ENCODE peak calls at places on chromosomes 5 and 9, in nine cellular contexts. E, U, N, F, O, R, W, V and B are unnamed samples.

GRCh38 chr9:4207881-4208615 is 91.8 kb downstream of the GLIS3 start:
- DNase-seq in O (no peak), V (no peak), W (peak), R (peak), E (peak), U (no peak), F (no peak), N (no peak), B (no peak)

GRCh38 chr5:72485366-72486052 is 21.7 kb downstream of the ZNF366 start:
- DNase-seq in U (no peak), E (no peak), F (no peak), N (no peak), V (no peak), O (no peak), W (no peak), R (no peak), B (no peak)

GRCh38 chr9:35650341-35651158 is at the start of gene SIT1:
- DNase-seq in W (no peak), U (no peak), V (peak), N (no peak), F (no peak), O (no peak), E (no peak), R (no peak), B (no peak)

GRCh38 chr5:160272041-160272663 is 40.2 kb downstream of the CCNJL start:
- DNase-seq in E (no peak), U (no peak), V (no peak), W (no peak), R (no peak), N (no peak), O (no peak), F (no peak), B (no peak)

GRCh38 chr5:60687927-60688720 is 11.8 kb downstream of the DEPDC1B start:
- DNase-seq in N (no peak), O (peak), V (no peak), U (no peak), E (peak), W (peak), R (no peak), F (no peak), B (peak)

GRCh38 chr9:113373676-113374392 is 3.0 kb downstream of the HDHD3 start:
- DNase-seq in F (no peak), R (no peak), O (no peak), V (no peak), E (no peak), U (no peak), N (no peak), W (no peak), B (no peak)

GRCh38 chr5:136114406-136115132 is 18.1 kb upstream of the SMAD5 start:
- DNase-seq in N (no peak), W (no peak), R (no peak), E (no peak), O (no peak), V (no peak), U (no peak), F (no peak), B (no peak)

GRCh38 chr5:175335691-175336090 is 108.3 kb downstream of the DRD1 start:
- DNase-seq in F (no peak), E (no peak), O (no peak), V (no peak), R (no peak), U (no peak), W (no peak), N (no peak), B (no peak)

GRCh38 chr9:16282216-16282615 is 588.3 kb downstream of the BNC2 start:
- DNase-seq in U (no peak), R (no peak), V (no peak), O (peak), F (no peak), N (no peak), E (peak), W (peak), B (no peak)

GRCh38 chr9:85173967-85174366 is 504.4 kb downstream of the NTRK2 start:
- DNase-seq in N (no peak), R (no peak), O (no peak), E (no peak), V (no peak), U (no peak), F (no peak), W (no peak), B (no peak)

GRCh38 chr5:50969207-50970145 is 303.0 kb downstream of the PARP8 start:
- DNase-seq in O (no peak), U (no peak), F (no peak), N (no peak), R (no peak), E (no peak), V (peak), W (no peak), B (no peak)

GRCh38 chr9:114278881-114279570 is 43.9 kb upstream of the ORM1 start:
- DNase-seq in N (no peak), V (peak), R (no peak), O (peak), F (no peak), E (peak), W (peak), U (no peak), B (peak)

GRCh38 chr5:109921735-109922395 is 232.1 kb downstream of the MAN2A1 start:
- DNase-seq in W (no peak), R (peak), U (peak), N (peak), F (no peak), O (no peak), V (no peak), E (no peak), B (no peak)

GRCh38 chr5:172637740-172638139 is 3.3 kb upstream of the NEURL1B start:
- DNase-seq in E (no peak), F (no peak), R (no peak), V (peak), W (no peak), N (no peak), O (no peak), U (no peak), B (no peak)

GRCh38 chr5:173283318-173284288 is 44.6 kb downstream of the STC2 start:
- DNase-seq in U (peak), R (peak), N (peak), W (peak), O (peak), F (peak), V (peak), E (peak), B (peak)

GRCh38 chr5:151081426-151082273 is 816 bp upstream of the TNIP1 start:
- DNase-seq in W (peak), R (no peak), N (no peak), U (no peak), E (peak), O (peak), F (no peak), V (no peak), B (peak)

GRCh38 chr5:115343855-115344254 is 47.4 kb upstream of the CCDC112 start:
- DNase-seq in R (no peak), V (no peak), O (peak), N (no peak), U (no peak), F (no peak), E (peak), W (peak), B (peak)

GRCh38 chr9:133632806-133633680 is 3.1 kb upstream of the DBH start:
- DNase-seq in W (no peak), N (no peak), O (no peak), F (no peak), U (no peak), E (no peak), R (no peak), V (no peak), B (no peak)

GRCh38 chr9:113711251-113711650 is 164.9 kb upstream of the ZNF618 start:
- DNase-seq in V (peak), E (no peak), U (no peak), W (no peak), O (no peak), F (no peak), N (no peak), R (no peak), B (no peak)

GRCh38 chr5:164809831-164810230 is 1304.4 kb downstream of the MAT2B start:
- DNase-seq in V (no peak), F (no peak), O (no peak), W (no peak), N (no peak), R (no peak), E (no peak), U (no peak), B (no peak)

GRCh38 chr5:131968396-131968954 is 23.0 kb upstream of the MEIKIN start:
- DNase-seq in V (no peak), N (no peak), W (peak), O (no peak), F (no peak), U (no peak), E (peak), R (no peak), B (no peak)

GRCh38 chr9:100436566-100436965 is 9.6 kb downstream of the MSANTD3 start:
- DNase-seq in W (no peak), O (no peak), R (no peak), F (no peak), V (no peak), N (no peak), E (no peak), U (no peak), B (no peak)

GRCh38 chr9:134429007-134429406 is 102.8 kb downstream of the RXRA start:
- DNase-seq in R (no peak), N (no peak), U (no peak), W (no peak), O (no peak), E (no peak), F (no peak), V (no peak), B (no peak)

GRCh38 chr5:143985832-143986485 is 174.0 kb downstream of the HMHB1 start:
- DNase-seq in F (no peak), W (peak), N (no peak), U (no peak), V (no peak), R (no peak), E (peak), O (peak), B (peak)